ENCODE peak calls at places on chromosomes 11 and 22, in six cellular contexts. Q is Caco-2, M is cardiac muscle cell, Z is IMR-90, F is lung, G is ovary. B is an unnamed sample. For H3K36me3, the result is how much of the 10 kb centered on the place peaks cover.

GRCh38 chr11:93668171-93668570 is 6.7 kb downstream of the CEP295 start:
- DNase-seq in Q (no peak), M (no peak), Z (peak), F (no peak), G (no peak), B (no peak)

GRCh38 chr11:94183886-94184264 is 55.2 kb downstream of the PANX1 start:
- DNase-seq in Q (peak), M (peak), Z (peak), F (peak), G (peak), B (peak)

GRCh38 chr11:44627911-44628729 is 62.7 kb downstream of the CD82 start:
- DNase-seq in Q (no peak), M (peak), Z (peak), F (peak), G (peak), B (peak)

GRCh38 chr11:25244126-25244525 is 747.3 kb downstream of the LUZP2 start:
- DNase-seq in Q (no peak), M (no peak), Z (no peak), F (no peak), G (no peak), B (no peak)

GRCh38 chr22:41976070-41976901 is 7.0 kb downstream of the SEPTIN3 start:
- DNase-seq in Q (peak), M (peak), Z (no peak), F (no peak), G (no peak), B (peak)

GRCh38 chr11:92457250-92457649 is 232.6 kb downstream of the FAT3 start:
- DNase-seq in Q (no peak), M (no peak), Z (peak), F (no peak), G (no peak), B (no peak)

GRCh38 chr11:82883853-82884252 is 16.4 kb downstream of the PRCP start:
- DNase-seq in Q (no peak), M (no peak), Z (peak), F (no peak), G (no peak), B (no peak)

GRCh38 chr11:931385-931784 is 5.7 kb downstream of the AP2A2 start:
- DNase-seq in Q (no peak), M (no peak), Z (no peak), F (no peak), G (no peak), B (no peak)

GRCh38 chr11:34080609-34081008 is 24.8 kb upstream of the NAT10 start:
- DNase-seq in Q (no peak), M (no peak), Z (no peak), F (no peak), G (no peak), B (no peak)

GRCh38 chr11:17510507-17511206 is 33.6 kb downstream of the USH1C start:
- DNase-seq in Q (no peak), M (peak), Z (no peak), F (no peak), G (no peak), B (no peak)
- TF ChIP-seq CTCF in Q (no peak), M (no peak), Z (no peak), F (no peak), G (no peak), B (no peak)

GRCh38 chr22:26524870-26525269 is 12.6 kb upstream of the TFIP11 start:
- DNase-seq in Q (no peak), M (no peak), Z (no peak), F (no peak), G (no peak), B (peak)
- H3K36me3 ChIP-seq in Q (under half), M (under half), Z (under half), F (under half), G (under half), B (under half)

GRCh38 chr22:22203048-22203971 is 41.3 kb upstream of the VPREB1 start:
- DNase-seq in Q (no peak), M (no peak), Z (no peak), F (no peak), G (no peak), B (no peak)

GRCh38 chr22:22210889-22211833 is 33.4 kb upstream of the VPREB1 start:
- DNase-seq in Q (no peak), M (no peak), Z (no peak), F (no peak), G (no peak), B (no peak)

GRCh38 chr22:22210375-22210774 is 34.2 kb upstream of the VPREB1 start:
- DNase-seq in Q (no peak), M (no peak), Z (peak), F (no peak), G (no peak), B (no peak)

GRCh38 chr22:22208657-22209056 is 35.9 kb upstream of the VPREB1 start:
- DNase-seq in Q (no peak), M (no peak), Z (no peak), F (no peak), G (no peak), B (no peak)

DNA sequence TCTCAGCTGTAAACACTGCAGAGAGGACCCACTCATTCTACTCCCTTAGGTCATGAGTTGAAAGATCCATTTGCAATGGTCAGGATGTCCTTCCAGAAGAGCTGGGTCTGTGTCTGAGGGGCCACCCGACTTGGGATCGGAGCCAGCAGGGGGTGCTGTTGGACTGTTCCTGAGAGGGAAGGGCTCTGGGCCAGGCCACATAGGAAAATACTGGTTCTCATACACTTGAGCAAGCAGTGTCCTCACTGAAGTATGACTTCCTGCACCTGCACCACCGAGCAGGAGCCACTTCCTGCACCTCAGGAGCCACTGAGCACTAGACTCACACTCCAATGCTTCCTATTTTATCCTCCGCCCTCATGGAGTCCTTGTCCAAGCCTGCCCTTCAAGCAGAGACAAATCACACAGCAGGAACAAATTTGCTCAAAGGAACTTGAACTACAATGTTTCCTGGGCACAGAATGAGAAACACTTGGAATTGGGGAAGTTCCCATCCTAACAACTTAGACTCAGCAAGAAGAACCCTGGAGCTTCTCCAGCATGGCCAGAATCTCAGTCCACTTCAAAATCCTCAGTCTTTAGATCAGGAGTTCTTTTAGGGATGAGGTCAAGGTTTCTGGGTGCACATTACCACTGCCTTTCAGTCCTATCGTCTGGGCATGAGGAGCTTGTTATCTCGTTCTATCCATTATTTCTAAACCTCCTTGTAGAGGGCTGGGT is 36.6 kb upstream of the VPREB1 start:
- DNase-seq in Q (peak), M (peak), Z (peak), F (peak), G (no peak), B (peak)
- TF ChIP-seq CTCF in Q (peak), M (peak), Z (peak), F (peak), G (no peak), B (no peak)

GRCh38 chr11:65301491-65302329 is 13.0 kb upstream of the CDC42EP2 start:
- DNase-seq in Q (peak), M (peak), Z (peak), F (no peak), G (peak), B (no peak)
- H3K36me3 ChIP-seq in Q (under half), M (under half), Z (under half), F (under half), G (under half), B (under half)

GRCh38 chr22:44369241-44369652 is 56.5 kb upstream of the SHISAL1 start:
- DNase-seq in Q (peak), M (no peak), Z (no peak), F (no peak), G (peak), B (no peak)
- TF ChIP-seq CTCF in Q (peak), M (peak), Z (peak), F (no peak), G (no peak), B (no peak)

GRCh38 chr11:32963721-32964120 is 52.0 kb upstream of the DEPDC7 start:
- DNase-seq in Q (no peak), M (no peak), Z (no peak), F (no peak), G (no peak), B (no peak)

GRCh38 chr11:32962016-32962415 is 53.7 kb upstream of the DEPDC7 start:
- DNase-seq in Q (no peak), M (no peak), Z (peak), F (no peak), G (no peak), B (no peak)

DNA sequence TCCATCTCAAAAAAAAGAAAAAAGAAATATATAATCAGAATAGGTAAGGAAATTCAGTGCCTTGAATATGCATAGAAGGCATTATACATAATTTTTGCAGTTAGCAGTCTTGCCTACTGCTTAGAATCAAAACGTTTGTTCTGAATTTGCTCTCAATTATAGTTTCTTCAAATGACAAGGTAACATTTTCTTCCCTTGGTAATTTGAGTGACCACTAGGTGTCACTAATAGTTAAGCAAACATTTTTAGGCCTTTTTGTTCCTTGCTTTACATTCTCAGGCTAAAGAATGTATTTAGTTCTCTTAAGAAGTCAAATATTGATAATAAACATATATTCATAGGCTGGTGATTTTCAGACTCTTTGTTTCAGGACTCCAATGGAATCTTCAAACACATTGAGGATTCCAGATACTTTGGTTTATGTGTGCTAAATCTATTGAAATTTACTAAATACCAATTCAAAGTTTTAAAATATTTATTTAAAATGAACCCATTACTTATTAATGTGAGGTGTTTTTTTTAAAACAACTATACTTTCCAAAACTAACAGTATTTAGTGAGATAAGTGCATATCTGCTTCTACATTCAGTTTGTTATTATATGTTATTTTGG is 55.0 kb upstream of the DEPDC7 start:
- DNase-seq in Q (peak), M (peak), Z (peak), F (no peak), G (no peak), B (no peak)
- H3K36me3 ChIP-seq in Q (under half), M (under half), Z (under half), F (under half), G (under half), B (under half)

DNA sequence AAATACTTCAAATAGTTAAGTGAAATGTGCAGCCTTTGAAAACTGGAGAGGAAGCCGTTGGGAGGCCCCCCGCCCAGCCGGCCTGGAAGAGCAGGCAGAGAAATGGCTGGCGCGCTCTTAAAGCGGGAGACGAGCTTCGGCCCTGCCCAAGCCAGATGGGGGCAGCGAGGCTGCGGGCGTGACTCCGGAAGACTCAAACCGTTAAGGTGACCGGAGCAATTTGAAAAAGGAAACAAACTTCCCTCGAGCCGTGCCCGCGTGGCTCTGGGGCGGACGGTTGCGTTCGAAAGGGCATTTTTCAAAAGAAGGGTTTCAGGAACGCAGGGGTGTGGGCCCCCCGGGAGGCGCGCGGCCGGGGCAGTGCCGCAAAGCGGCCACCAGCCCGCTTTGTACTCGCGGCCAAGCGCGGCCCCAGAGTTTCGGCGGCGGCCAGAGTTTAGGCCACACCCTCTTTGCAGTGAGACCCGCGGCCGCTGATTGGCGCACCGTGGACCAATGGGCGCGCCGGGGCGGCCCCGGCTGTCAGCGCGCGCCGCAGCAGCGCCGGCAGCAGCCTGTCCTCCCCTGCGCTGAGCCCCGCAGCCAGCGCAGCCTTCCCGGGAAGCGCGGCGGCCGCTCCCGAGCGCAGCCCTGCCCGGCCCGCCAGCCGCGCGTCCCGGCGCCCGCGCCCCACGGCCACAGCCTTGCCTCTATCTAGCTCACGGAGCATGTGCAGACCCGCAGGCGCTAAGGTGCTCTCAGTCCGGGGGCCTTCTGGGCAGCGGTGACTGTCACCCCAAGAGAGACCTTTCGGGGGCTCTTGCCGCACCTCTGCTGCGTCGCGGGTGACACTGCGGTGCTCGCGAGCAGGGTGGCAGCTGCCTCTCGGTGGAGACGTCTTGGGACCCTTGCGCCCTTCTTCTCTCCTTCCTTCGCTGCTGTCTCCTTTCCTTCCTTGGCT is at the start of gene NAV2:
- DNase-seq in Q (peak), M (peak), Z (peak), F (peak), G (peak), B (peak)
- TF ChIP-seq CTCF in Q (peak), M (no peak), Z (peak), F (no peak), G (no peak), B (no peak)

GRCh38 chr11:67496113-67496512 is 9.1 kb downstream of the PITPNM1 start:
- DNase-seq in Q (no peak), M (no peak), Z (no peak), F (no peak), G (no peak), B (no peak)

GRCh38 chr11:67494371-67495233 is 10.6 kb downstream of the PITPNM1 start:
- DNase-seq in Q (no peak), M (no peak), Z (no peak), F (no peak), G (no peak), B (no peak)

GRCh38 chr11:67497656-67498291 is 7.4 kb downstream of the PITPNM1 start:
- DNase-seq in Q (no peak), M (no peak), Z (no peak), F (no peak), G (no peak), B (no peak)

GRCh38 chr11:67493548-67494370 is 10.9 kb downstream of the AIP start:
- DNase-seq in Q (no peak), M (no peak), Z (no peak), F (no peak), G (no peak), B (no peak)

DNA sequence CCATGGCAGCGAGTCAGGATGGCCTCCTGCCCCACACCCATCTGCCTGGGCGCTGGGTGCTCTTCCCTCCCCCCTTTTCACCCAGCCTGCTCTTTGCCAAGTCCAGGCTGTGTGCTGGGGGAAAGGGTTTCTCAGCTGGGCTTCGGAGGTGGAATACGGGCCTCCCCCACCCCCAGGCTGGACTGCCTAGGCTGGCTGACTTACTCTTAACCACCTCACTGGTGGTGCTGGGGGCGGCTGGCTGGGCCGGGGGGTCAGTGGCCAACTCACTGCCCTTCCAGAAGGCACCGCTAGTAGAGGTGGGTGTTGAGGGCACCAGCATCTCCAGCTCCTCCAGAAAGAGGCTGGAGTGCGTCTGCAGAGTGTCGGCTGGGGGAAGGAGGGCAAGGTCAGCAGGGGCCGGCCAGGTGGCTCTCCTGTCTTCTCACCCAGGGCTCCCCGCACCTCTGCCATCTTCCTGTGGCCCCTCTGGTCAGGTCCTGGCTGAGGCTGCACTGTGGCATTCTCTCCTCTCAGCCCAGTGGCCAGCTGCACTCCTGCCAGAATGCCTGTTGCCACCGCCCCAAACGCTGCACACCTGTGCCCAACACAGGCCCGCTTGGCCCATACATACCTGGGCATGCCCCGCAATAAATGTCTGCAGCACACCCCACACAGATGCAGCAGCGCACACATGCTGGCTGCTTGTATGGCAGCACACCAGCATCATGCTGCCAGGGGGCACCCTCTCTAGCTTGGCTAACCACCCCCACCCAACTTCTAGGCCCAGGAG is 9.7 kb downstream of the PITPNM1 start:
- DNase-seq in Q (no peak), M (no peak), Z (no peak), F (no peak), G (no peak), B (no peak)
- H3K36me3 ChIP-seq in Q (under half), M (under half), Z (under half), F (half or more), G (under half), B (under half)

GRCh38 chr22:39176067-39176621 is 23.7 kb upstream of the CBX7 start:
- DNase-seq in Q (peak), M (peak), Z (peak), F (no peak), G (peak), B (peak)

GRCh38 chr22:39178206-39179111 is 26.0 kb upstream of the CBX7 start:
- DNase-seq in Q (no peak), M (no peak), Z (peak), F (no peak), G (no peak), B (no peak)

GRCh38 chr22:39176673-39177455 is 24.4 kb upstream of the CBX7 start:
- DNase-seq in Q (no peak), M (no peak), Z (no peak), F (no peak), G (no peak), B (no peak)

GRCh38 chr22:39177791-39178190 is 25.3 kb upstream of the CBX7 start:
- DNase-seq in Q (no peak), M (no peak), Z (no peak), F (no peak), G (no peak), B (no peak)

DNA sequence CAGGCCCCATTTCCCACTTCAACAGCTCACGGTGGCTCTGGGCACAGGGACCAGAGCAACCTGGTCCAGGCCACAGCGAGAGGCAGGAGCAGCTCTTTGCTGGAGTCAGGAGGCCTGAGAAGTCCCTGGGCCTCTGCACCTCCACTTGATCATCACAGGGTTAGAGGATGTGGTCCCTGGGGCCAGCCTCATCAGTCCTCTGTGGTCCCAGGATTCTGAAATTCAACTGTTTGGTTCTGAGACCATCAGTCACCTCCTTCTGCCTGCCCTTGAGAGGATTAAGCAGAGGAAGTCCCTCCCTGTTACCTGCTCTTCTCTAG is 24.9 kb upstream of the CBX7 start:
- DNase-seq in Q (no peak), M (no peak), Z (no peak), F (no peak), G (no peak), B (no peak)
- TF ChIP-seq CTCF in Q (no peak), M (no peak), Z (no peak), F (no peak), G (no peak), B (no peak)

DNA sequence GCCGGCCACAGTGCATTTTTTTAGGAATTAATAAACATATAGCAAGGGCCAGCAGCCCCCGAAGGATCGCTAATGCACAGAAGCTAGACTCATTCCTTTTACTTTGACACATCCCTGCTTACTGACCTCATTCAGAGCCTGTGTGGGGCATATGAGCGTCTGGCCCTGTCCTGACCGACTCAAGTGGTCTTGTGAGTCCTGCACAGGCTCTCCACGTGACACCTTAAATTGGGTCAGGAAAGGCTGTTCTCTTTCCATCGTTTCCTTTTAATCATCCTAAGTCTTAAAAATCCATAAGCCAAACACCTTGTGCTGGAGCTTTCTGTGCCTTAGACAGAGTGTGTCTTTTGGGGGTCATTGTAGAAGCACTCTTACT is 18.6 kb downstream of the SDHAF2 start:
- DNase-seq in Q (no peak), M (peak), Z (no peak), F (no peak), G (no peak), B (no peak)
- H3K36me3 ChIP-seq in Q (under half), M (under half), Z (under half), F (under half), G (under half), B (under half)